ENCODE peak calls at places on chromosome 20, in six cellular contexts. One of them, this sample, is unnamed.

GRCh38 chr20:13492001-13492480 is 146.7 kb downstream of the TASP1 start:
- DNase-seq in H1: no peak
- DNase-seq in PC-3: peak
- DNase-seq in GM12878: no peak
- DNase-seq in PC-9: peak
- DNase-seq in SK-N-MC: no peak
- DNase-seq in this sample: no peak

GRCh38 chr20:51412333-51412761 is 130.2 kb downstream of the NFATC2 start:
- DNase-seq in H1: no peak
- DNase-seq in PC-9: no peak
- DNase-seq in PC-3: no peak
- DNase-seq in GM12878: no peak
- DNase-seq in SK-N-MC: no peak
- DNase-seq in this sample: no peak

GRCh38 chr20:36062799-36063198 is 91.7 kb upstream of the EPB41L1 start:
- DNase-seq in GM12878: no peak
- DNase-seq in SK-N-MC: no peak
- DNase-seq in PC-3: peak
- DNase-seq in PC-9: peak
- DNase-seq in H1: no peak
- DNase-seq in this sample: no peak

GRCh38 chr20:49843139-49843538 is 30.5 kb downstream of the SLC9A8 start:
- DNase-seq in H1: no peak
- DNase-seq in PC-3: no peak
- DNase-seq in PC-9: no peak
- DNase-seq in GM12878: no peak
- DNase-seq in SK-N-MC: no peak
- DNase-seq in this sample: no peak

GRCh38 chr20:32010096-32010495 is at the start of gene CCM2L:
- DNase-seq in H1: no peak
- DNase-seq in GM12878: no peak
- DNase-seq in PC-9: no peak
- DNase-seq in PC-3: no peak
- DNase-seq in SK-N-MC: no peak
- DNase-seq in this sample: no peak

GRCh38 chr20:4135385-4136077 is 120.2 kb upstream of the RNF24 start:
- DNase-seq in SK-N-MC: no peak
- DNase-seq in GM12878: no peak
- DNase-seq in H1: no peak
- DNase-seq in PC-3: peak
- DNase-seq in PC-9: peak
- DNase-seq in this sample: no peak

GRCh38 chr20:5148581-5148980 is 21.8 kb downstream of the CDS2 start:
- DNase-seq in PC-3: no peak
- DNase-seq in SK-N-MC: no peak
- DNase-seq in GM12878: no peak
- DNase-seq in PC-9: no peak
- DNase-seq in H1: no peak
- DNase-seq in this sample: no peak

GRCh38 chr20:38108438-38109024 is 56.5 kb downstream of the TGM2 start:
- DNase-seq in GM12878: no peak
- DNase-seq in SK-N-MC: no peak
- DNase-seq in H1: peak
- DNase-seq in PC-9: no peak
- DNase-seq in PC-3: no peak
- DNase-seq in this sample: no peak

GRCh38 chr20:25054995-25055629 is 2.8 kb downstream of the ACSS1 start:
- DNase-seq in PC-3: peak
- DNase-seq in PC-9: peak
- DNase-seq in H1: no peak
- DNase-seq in SK-N-MC: no peak
- DNase-seq in GM12878: no peak
- DNase-seq in this sample: no peak

GRCh38 chr20:44186674-44187053 is 324 bp downstream of the JPH2 start:
- DNase-seq in PC-9: no peak
- DNase-seq in H1: no peak
- DNase-seq in SK-N-MC: no peak
- DNase-seq in GM12878: no peak
- DNase-seq in PC-3: no peak
- DNase-seq in this sample: no peak
- TF ChIP-seq EZH2 in PC-9: no peak
- TF ChIP-seq EZH2 in H1: no peak
- TF ChIP-seq EZH2 in SK-N-MC: no peak
- TF ChIP-seq EZH2 in GM12878: no peak
- TF ChIP-seq EZH2 in PC-3: no peak
- TF ChIP-seq EZH2 in this sample: no peak

GRCh38 chr20:3082306-3082951 is 2.1 kb downstream of the AVP start:
- DNase-seq in PC-9: no peak
- DNase-seq in SK-N-MC: no peak
- DNase-seq in PC-3: no peak
- DNase-seq in GM12878: no peak
- DNase-seq in H1: no peak
- DNase-seq in this sample: no peak
- TF ChIP-seq EZH2 in PC-9: no peak
- TF ChIP-seq EZH2 in SK-N-MC: no peak
- TF ChIP-seq EZH2 in PC-3: no peak
- TF ChIP-seq EZH2 in GM12878: no peak
- TF ChIP-seq EZH2 in H1: peak
- TF ChIP-seq EZH2 in this sample: no peak

GRCh38 chr20:56628873-56629463 is at the start of gene TFAP2C:
- DNase-seq in PC-3: peak
- DNase-seq in GM12878: no peak
- DNase-seq in SK-N-MC: no peak
- DNase-seq in PC-9: peak
- DNase-seq in H1: peak
- DNase-seq in this sample: peak
- TF ChIP-seq EZH2 in PC-3: no peak
- TF ChIP-seq EZH2 in GM12878: no peak
- TF ChIP-seq EZH2 in SK-N-MC: no peak
- TF ChIP-seq EZH2 in PC-9: no peak
- TF ChIP-seq EZH2 in H1: no peak
- TF ChIP-seq EZH2 in this sample: no peak

DNA sequence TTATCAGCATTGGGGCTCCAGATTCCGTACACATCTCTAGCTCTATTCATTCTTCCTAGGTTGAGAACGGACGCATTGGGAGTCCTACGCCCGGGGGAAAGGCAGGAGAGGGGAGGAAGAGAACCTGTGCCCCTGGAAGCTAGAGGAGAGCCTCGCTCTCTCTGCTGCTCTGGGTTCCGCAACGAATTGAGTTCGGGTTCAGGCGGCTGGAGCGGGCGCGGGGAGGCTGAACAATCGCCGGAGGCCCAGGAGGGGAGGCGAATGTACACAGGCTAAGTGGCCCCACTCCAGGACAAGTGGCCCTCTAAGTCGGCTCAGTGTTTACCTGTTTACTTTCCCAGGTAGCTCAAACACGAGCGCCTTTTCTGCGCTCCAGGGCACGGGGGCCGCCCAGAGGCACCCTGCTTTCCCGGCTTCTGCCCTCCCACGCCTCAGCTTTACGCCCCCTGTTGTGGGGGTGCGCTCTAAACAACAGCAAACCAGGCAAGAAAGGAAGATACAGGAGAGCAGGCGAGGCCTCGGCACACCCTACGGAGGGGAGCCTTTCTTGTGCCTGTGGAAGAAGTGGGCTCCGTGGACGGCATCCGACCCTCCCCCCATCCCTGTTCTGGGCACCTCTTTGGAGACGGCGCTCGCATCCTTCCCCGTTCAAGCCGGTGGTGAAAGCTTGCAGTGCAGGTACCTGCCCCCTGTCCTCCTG is 4.6 kb upstream of the NKX2-2 start:
- DNase-seq in PC-9: no peak
- DNase-seq in PC-3: no peak
- DNase-seq in H1: peak
- DNase-seq in SK-N-MC: no peak
- DNase-seq in GM12878: no peak
- DNase-seq in this sample: no peak
- TF ChIP-seq EZH2 in PC-9: no peak
- TF ChIP-seq EZH2 in PC-3: no peak
- TF ChIP-seq EZH2 in H1: peak
- TF ChIP-seq EZH2 in SK-N-MC: no peak
- TF ChIP-seq EZH2 in GM12878: no peak
- TF ChIP-seq EZH2 in this sample: no peak

DNA sequence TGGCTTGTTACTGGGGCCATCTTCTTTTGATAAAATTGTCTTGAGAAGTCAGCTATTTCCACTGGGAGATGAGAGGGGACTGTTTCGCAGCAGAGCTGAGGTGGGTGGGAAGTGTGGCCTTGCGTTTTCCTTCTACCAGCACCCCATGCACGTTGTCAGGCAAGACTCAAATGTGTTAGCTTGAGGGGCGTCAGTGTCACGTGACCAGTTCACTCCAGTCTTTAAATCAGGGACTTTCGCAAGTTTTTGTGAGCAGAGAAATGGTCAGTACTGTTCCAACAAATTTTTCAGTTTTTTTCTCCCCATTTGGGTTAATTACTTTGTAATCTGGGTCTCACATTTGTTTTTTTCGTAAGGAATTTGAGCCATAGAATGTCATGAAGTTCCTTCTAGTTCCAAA is 20.7 kb upstream of the ADRM1 start:
- DNase-seq in SK-N-MC: no peak
- DNase-seq in PC-3: no peak
- DNase-seq in PC-9: no peak
- DNase-seq in GM12878: no peak
- DNase-seq in H1: no peak
- DNase-seq in this sample: no peak
- TF ChIP-seq EZH2 in SK-N-MC: no peak
- TF ChIP-seq EZH2 in PC-3: no peak
- TF ChIP-seq EZH2 in PC-9: no peak
- TF ChIP-seq EZH2 in GM12878: no peak
- TF ChIP-seq EZH2 in H1: no peak
- TF ChIP-seq EZH2 in this sample: no peak

GRCh38 chr20:39328347-39328746 is 366.2 kb downstream of the DHX35 start:
- DNase-seq in PC-9: no peak
- DNase-seq in SK-N-MC: no peak
- DNase-seq in H1: no peak
- DNase-seq in PC-3: no peak
- DNase-seq in GM12878: no peak
- DNase-seq in this sample: no peak

GRCh38 chr20:39338977-39339376 is 376.8 kb downstream of the DHX35 start:
- DNase-seq in PC-9: no peak
- DNase-seq in GM12878: peak
- DNase-seq in PC-3: no peak
- DNase-seq in SK-N-MC: no peak
- DNase-seq in H1: no peak
- DNase-seq in this sample: no peak

GRCh38 chr20:39333211-39333610 is 371.1 kb downstream of the DHX35 start:
- DNase-seq in SK-N-MC: peak
- DNase-seq in PC-3: no peak
- DNase-seq in H1: no peak
- DNase-seq in GM12878: no peak
- DNase-seq in PC-9: no peak
- DNase-seq in this sample: no peak
- TF ChIP-seq EZH2 in SK-N-MC: no peak
- TF ChIP-seq EZH2 in PC-3: no peak
- TF ChIP-seq EZH2 in H1: no peak
- TF ChIP-seq EZH2 in GM12878: no peak
- TF ChIP-seq EZH2 in PC-9: no peak
- TF ChIP-seq EZH2 in this sample: no peak

GRCh38 chr20:20369353-20370086 is 1.6 kb downstream of the INSM1 start:
- DNase-seq in GM12878: no peak
- DNase-seq in PC-3: peak
- DNase-seq in H1: peak
- DNase-seq in PC-9: no peak
- DNase-seq in SK-N-MC: no peak
- DNase-seq in this sample: peak
- TF ChIP-seq EZH2 in GM12878: no peak
- TF ChIP-seq EZH2 in PC-3: peak
- TF ChIP-seq EZH2 in H1: peak
- TF ChIP-seq EZH2 in PC-9: no peak
- TF ChIP-seq EZH2 in SK-N-MC: no peak
- TF ChIP-seq EZH2 in this sample: no peak

DNA sequence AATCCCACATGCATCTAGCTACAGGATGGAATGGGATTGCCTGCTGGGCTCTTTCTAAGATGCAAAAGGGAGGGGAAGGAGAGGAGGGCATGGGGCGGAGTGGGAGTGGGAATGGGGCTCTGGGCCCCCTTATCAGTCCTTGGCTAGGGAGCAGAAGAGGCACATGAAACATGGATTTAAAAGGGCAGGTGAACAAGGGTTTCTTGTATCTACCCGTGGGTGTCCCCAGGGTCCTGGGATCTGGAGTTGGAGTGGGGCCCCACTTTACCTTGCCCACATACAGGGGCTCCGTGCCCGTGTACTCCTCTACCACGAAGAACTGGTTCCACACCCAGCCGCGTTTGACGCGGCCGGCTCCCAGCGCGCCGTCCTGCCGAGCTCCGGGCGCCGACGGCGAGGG is 57.5 kb downstream of the CDH22 start:
- DNase-seq in PC-9: no peak
- DNase-seq in GM12878: no peak
- DNase-seq in H1: no peak
- DNase-seq in PC-3: no peak
- DNase-seq in SK-N-MC: no peak
- DNase-seq in this sample: no peak
- TF ChIP-seq EZH2 in PC-9: no peak
- TF ChIP-seq EZH2 in GM12878: no peak
- TF ChIP-seq EZH2 in H1: no peak
- TF ChIP-seq EZH2 in PC-3: no peak
- TF ChIP-seq EZH2 in SK-N-MC: no peak
- TF ChIP-seq EZH2 in this sample: no peak

GRCh38 chr20:47736570-47737152 is 48.6 kb downstream of the SULF2 start:
- DNase-seq in SK-N-MC: no peak
- DNase-seq in PC-9: no peak
- DNase-seq in GM12878: no peak
- DNase-seq in H1: no peak
- DNase-seq in PC-3: no peak
- DNase-seq in this sample: no peak
- TF ChIP-seq EZH2 in SK-N-MC: no peak
- TF ChIP-seq EZH2 in PC-9: no peak
- TF ChIP-seq EZH2 in GM12878: no peak
- TF ChIP-seq EZH2 in H1: no peak
- TF ChIP-seq EZH2 in PC-3: no peak
- TF ChIP-seq EZH2 in this sample: no peak

DNA sequence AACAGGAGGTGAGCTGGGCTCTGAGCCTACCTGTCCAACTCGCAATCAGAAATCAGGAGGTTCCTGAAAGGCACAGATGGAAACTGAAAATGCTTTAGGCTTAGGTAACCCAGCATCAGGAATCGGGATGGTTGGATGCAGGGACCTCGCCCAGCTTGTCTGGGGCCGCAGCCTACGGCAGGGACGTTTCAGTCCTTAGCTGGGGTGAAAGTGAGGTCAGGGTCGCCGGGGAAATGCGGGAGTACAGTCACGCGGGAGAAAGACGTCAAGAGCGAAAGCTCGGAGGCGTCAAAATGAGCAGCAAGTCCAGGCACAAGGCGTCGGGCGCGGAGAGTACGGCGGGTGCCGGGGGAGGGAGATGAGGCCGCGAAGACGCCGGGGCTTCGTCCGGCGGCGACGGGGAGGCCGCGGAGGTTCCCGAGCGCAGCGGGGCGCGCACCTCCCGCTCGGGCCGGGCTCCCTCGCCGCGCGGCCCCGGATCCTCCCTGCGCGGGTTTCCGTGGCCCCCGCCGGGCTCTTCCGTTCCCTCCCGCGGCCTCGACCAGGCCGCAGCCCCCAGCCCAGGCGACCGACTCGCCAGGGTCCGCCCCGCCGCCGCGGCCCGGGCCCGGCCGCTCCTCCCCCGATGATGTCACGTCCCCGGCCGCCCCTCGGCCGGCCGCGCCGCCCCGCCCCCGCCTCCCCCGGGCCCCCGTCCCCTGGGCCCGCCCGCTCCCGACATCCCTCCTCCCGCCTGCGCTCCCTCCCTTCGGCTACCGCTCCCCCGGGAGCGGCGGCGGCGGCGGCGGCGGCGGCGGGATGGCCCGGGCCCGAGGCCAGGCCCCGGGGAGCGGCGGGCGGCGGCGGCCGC is at the start of gene EBF4:
- DNase-seq in PC-9: no peak
- DNase-seq in SK-N-MC: no peak
- DNase-seq in PC-3: no peak
- DNase-seq in H1: peak
- DNase-seq in GM12878: no peak
- DNase-seq in this sample: peak
- TF ChIP-seq EZH2 in PC-9: no peak
- TF ChIP-seq EZH2 in SK-N-MC: no peak
- TF ChIP-seq EZH2 in PC-3: peak
- TF ChIP-seq EZH2 in H1: peak
- TF ChIP-seq EZH2 in GM12878: no peak
- TF ChIP-seq EZH2 in this sample: no peak